ENCODE peak calls at places on chromosomes 13 and 19, in nine cellular contexts. R is activated naive CD8-positive, alpha-beta T cell treated with anti-CD3 and anti-CD28 coated beads, Interleukin-2, amount 50 U/mL, for 24 hours; D is AG10803; B is body of pancreas; N is lower leg skin; Q is sigmoid colon; U is K562; Z is effector memory CD8-positive, alpha-beta T cell; P is stimulated activated CD8-positive, alpha-beta memory T cell treated with anti-CD3 and anti-CD28 coated beads, Interleukin-12 subunit alpha, Interleukin-12 subunit beta, amount 100 ng/mL, for 4 hours. L is an unnamed sample.

GRCh38 chr13:76647550-76647949 is 238.7 kb downstream of the KCTD12 start:
- DNase-seq in U (no peak), D (peak), N (no peak), B (no peak), R (no peak), Z (no peak), P (no peak), Q (no peak), L (no peak)

GRCh38 chr13:36163809-36164308 is 32.7 kb upstream of the DCLK1 start:
- DNase-seq in U (no peak), N (peak), B (peak), Z (no peak), R (no peak), D (peak), P (no peak), Q (peak), L (peak)

GRCh38 chr19:39014037-39014436 is 18.3 kb downstream of the FBXO27 start:
- DNase-seq in B (no peak), R (no peak), N (no peak), U (no peak), Q (no peak), D (no peak), P (no peak), Z (no peak), L (no peak)

GRCh38 chr13:73720216-73720840 is 413.9 kb downstream of the KLF12 start:
- DNase-seq in D (no peak), U (no peak), Q (no peak), P (no peak), Z (no peak), N (no peak), B (no peak), R (no peak), L (no peak)

GRCh38 chr19:51501594-51502263 is at the start of gene SIGLEC12:
- DNase-seq in B (no peak), U (no peak), P (no peak), N (peak), Q (peak), D (no peak), R (peak), Z (no peak), L (peak)

GRCh38 chr19:29389495-29389894 is 136.3 kb upstream of the VSTM2B start:
- DNase-seq in B (no peak), Z (no peak), N (no peak), P (no peak), Q (no peak), U (no peak), R (no peak), D (no peak), L (no peak)

GRCh38 chr13:42239644-42240043 is 32.3 kb upstream of the AKAP11 start:
- DNase-seq in D (peak), Z (no peak), R (no peak), P (no peak), Q (no peak), B (no peak), U (no peak), N (no peak), L (no peak)

GRCh38 chr19:18419699-18420460 is 682 bp downstream of the SSBP4 start:
- DNase-seq in N (no peak), R (peak), Z (peak), U (peak), P (peak), Q (no peak), D (no peak), B (no peak), L (no peak)

GRCh38 chr19:33284756-33285155 is 17.6 kb downstream of the CEBPA start:
- DNase-seq in B (no peak), Q (no peak), N (no peak), Z (no peak), D (no peak), P (no peak), R (no peak), U (no peak), L (no peak)

GRCh38 chr19:42206871-42207755 is 10.4 kb downstream of the DEDD2 start:
- DNase-seq in R (no peak), U (peak), B (no peak), Z (no peak), N (no peak), D (peak), Q (no peak), P (no peak), L (no peak)

L was measured in right cardiac atrium.